ENCODE peak calls at places on chromosomes 1 and 21, in seven cellular contexts. One of them, this sample, is unnamed.

GRCh38 chr21:34889537-34890257 is 159.4 kb downstream of the RUNX1 start:
- DNase-seq in K562: peak; percentile 90
- DNase-seq in HepG2: peak; percentile 50
- DNase-seq in GM12878: no peak
- DNase-seq in H1: no peak
- DNase-seq in IMR-90: peak; percentile 77
- DNase-seq in A549: peak; percentile 52
- DNase-seq in this sample: peak; percentile 90

GRCh38 chr1:22376976-22377375 is 74.7 kb upstream of the ZBTB40 start:
- DNase-seq in IMR-90: no peak
- DNase-seq in HepG2: no peak
- DNase-seq in GM12878: no peak
- DNase-seq in K562: no peak
- DNase-seq in A549: no peak
- DNase-seq in H1: no peak
- DNase-seq in this sample: no peak

GRCh38 chr1:227885648-227886502 is 61.9 kb downstream of the WNT9A start:
- DNase-seq in IMR-90: peak; percentile 29
- DNase-seq in H1: no peak
- DNase-seq in GM12878: no peak
- DNase-seq in HepG2: no peak
- DNase-seq in K562: peak; percentile 76
- DNase-seq in A549: peak; percentile 60
- DNase-seq in this sample: peak; percentile 22

GRCh38 chr1:88276158-88276557 is 407.9 kb upstream of the PKN2 start:
- DNase-seq in IMR-90: peak; percentile 56
- DNase-seq in A549: peak; percentile 1
- DNase-seq in GM12878: no peak
- DNase-seq in HepG2: no peak
- DNase-seq in H1: no peak
- DNase-seq in K562: no peak
- DNase-seq in this sample: no peak

GRCh38 chr1:109643385-109644230 is 12.3 kb upstream of the GSTM4 start:
- DNase-seq in GM12878: no peak
- DNase-seq in K562: peak; percentile 85
- DNase-seq in IMR-90: peak; percentile 65
- DNase-seq in H1: peak; percentile 74
- DNase-seq in HepG2: peak; percentile 67
- DNase-seq in A549: peak; percentile 59
- DNase-seq in this sample: peak; percentile 49

GRCh38 chr1:182259229-182259872 is 132.2 kb downstream of the GLUL start:
- DNase-seq in IMR-90: no peak
- DNase-seq in H1: no peak
- DNase-seq in GM12878: peak; percentile 66
- DNase-seq in HepG2: no peak
- DNase-seq in A549: no peak
- DNase-seq in K562: peak; percentile 79
- DNase-seq in this sample: no peak

GRCh38 chr1:213724640-213725536 is 262.9 kb upstream of the PROX1 start:
- DNase-seq in K562: no peak
- DNase-seq in IMR-90: no peak
- DNase-seq in HepG2: peak; percentile 31
- DNase-seq in A549: no peak
- DNase-seq in H1: no peak
- DNase-seq in GM12878: no peak
- DNase-seq in this sample: no peak

GRCh38 chr1:219938706-219939105 is 10.3 kb upstream of the SLC30A10 start:
- DNase-seq in GM12878: no peak
- DNase-seq in K562: peak; percentile 68
- DNase-seq in IMR-90: peak; percentile 51
- DNase-seq in A549: no peak
- DNase-seq in H1: no peak
- DNase-seq in HepG2: no peak
- DNase-seq in this sample: no peak

DNA sequence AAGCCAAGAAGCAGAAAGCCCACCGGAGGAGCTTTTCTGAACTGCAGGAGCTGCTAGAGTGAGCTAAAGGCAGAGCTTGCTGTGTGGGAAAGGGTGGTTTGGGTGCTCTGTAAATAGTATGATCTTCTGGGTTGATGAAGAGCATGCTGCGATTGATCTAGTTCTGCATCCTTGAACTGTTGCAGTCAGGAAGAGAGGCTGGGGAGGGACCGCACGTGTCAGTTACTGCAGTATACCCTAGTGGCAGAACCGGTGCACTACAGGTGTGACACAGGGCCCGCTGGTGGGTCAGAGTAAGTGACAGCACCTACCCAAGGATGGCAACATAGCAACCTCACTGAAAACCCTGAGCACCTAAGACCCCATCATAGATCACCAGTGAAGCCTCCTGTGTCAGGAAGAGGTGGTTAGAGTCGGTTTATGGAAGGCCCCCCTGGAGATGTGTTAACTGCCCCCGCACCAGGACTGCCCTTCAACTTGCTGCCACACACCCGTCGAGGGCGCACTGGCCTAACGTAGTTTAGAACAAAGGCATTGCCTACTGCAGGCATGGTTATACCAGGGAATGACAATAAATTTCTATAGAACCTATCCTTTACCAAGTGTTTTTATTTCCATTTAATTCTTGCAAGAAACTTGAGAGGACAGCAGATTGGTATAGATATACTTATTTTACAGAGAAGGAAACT is 146.0 kb upstream of the KIAA0040 start:
- DNase-seq in HepG2: peak; percentile 3
- DNase-seq in GM12878: no peak
- DNase-seq in K562: peak; percentile 61
- DNase-seq in A549: peak; percentile 15
- DNase-seq in IMR-90: no peak
- DNase-seq in H1: peak; percentile 29
- DNase-seq in this sample: peak; percentile 41
- TF ChIP-seq RFX5 in HepG2: no peak
- TF ChIP-seq RFX5 in GM12878: no peak
- TF ChIP-seq RFX5 in K562: no peak
- TF ChIP-seq RFX5 in A549: no peak
- TF ChIP-seq RFX5 in IMR-90: no peak
- TF ChIP-seq RFX5 in H1: no peak
- TF ChIP-seq RFX5 in this sample: no peak

GRCh38 chr21:36501589-36501892 is 21.6 kb upstream of the CLDN14 start:
- DNase-seq in K562: no peak
- DNase-seq in GM12878: no peak
- DNase-seq in HepG2: no peak
- DNase-seq in A549: no peak
- DNase-seq in H1: no peak
- DNase-seq in IMR-90: no peak
- DNase-seq in this sample: no peak

GRCh38 chr21:36494557-36494956 is 14.6 kb upstream of the CLDN14 start:
- DNase-seq in GM12878: no peak
- DNase-seq in K562: no peak
- DNase-seq in HepG2: no peak
- DNase-seq in H1: no peak
- DNase-seq in A549: no peak
- DNase-seq in IMR-90: no peak
- DNase-seq in this sample: no peak

GRCh38 chr21:36504067-36505058 is 24.4 kb upstream of the CLDN14 start:
- DNase-seq in K562: peak; percentile 36
- DNase-seq in GM12878: no peak
- DNase-seq in HepG2: peak; percentile 27
- DNase-seq in H1: no peak
- DNase-seq in IMR-90: peak; percentile 68
- DNase-seq in A549: peak; percentile 5
- DNase-seq in this sample: peak; percentile 35

GRCh38 chr21:36502365-36502764 is 22.4 kb upstream of the CLDN14 start:
- DNase-seq in HepG2: no peak
- DNase-seq in H1: no peak
- DNase-seq in A549: no peak
- DNase-seq in K562: no peak
- DNase-seq in GM12878: no peak
- DNase-seq in IMR-90: no peak
- DNase-seq in this sample: no peak

DNA sequence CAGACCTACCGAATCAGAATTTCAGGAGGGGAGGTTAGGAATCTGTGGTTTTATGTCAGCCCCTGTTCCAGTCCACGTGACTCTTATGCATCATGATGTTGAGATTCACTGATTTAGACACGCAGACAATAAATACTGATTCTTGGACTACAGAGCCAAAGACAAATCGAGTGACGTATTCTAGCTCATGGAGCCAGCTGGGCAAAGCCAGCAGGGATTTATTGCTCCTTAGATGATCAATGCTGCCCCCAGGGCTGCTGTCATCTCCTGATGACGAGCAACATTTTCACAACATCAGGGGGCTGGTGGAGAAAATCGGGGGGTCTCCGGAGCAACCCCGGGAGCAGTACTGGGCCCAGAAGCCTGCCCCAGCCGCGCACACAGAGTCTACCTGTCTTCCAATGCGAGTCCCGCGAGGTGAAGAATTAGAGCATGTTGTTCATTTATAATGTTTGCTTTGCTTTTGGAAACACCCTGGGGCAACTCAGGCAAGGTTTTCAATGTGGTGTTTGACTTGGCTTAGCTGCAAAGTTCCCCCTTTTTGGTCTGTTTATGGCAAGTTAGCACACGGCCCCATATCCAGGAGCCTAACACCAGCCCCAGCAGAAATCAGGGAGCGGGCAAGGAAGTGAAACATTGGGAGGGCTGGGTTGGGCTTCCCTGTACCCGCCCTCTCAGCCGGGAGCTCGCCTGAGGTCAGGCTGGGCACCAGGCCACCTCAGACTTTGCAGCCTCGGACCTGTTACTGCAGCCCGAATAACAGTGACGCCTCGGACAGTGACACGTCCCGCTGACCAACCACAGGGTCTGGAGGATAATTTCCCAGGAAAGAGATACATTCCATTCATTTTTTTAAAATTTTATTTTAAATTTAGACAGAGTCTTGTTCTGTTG is 19.9 kb upstream of the CLDN14 start:
- DNase-seq in GM12878: no peak
- DNase-seq in HepG2: no peak
- DNase-seq in IMR-90: no peak
- DNase-seq in A549: no peak
- DNase-seq in K562: no peak
- DNase-seq in H1: no peak
- DNase-seq in this sample: no peak
- TF ChIP-seq RFX5 in GM12878: no peak
- TF ChIP-seq RFX5 in HepG2: no peak
- TF ChIP-seq RFX5 in IMR-90: no peak
- TF ChIP-seq RFX5 in A549: no peak
- TF ChIP-seq RFX5 in K562: no peak
- TF ChIP-seq RFX5 in H1: no peak
- TF ChIP-seq RFX5 in this sample: no peak

GRCh38 chr1:243482237-243483022 is 226.6 kb downstream of the SDCCAG8 start:
- DNase-seq in GM12878: no peak
- DNase-seq in H1: no peak
- DNase-seq in IMR-90: peak; percentile 49
- DNase-seq in HepG2: no peak
- DNase-seq in K562: no peak
- DNase-seq in A549: peak; percentile 53
- DNase-seq in this sample: peak; percentile 74

GRCh38 chr1:243481101-243481500 is 225.3 kb downstream of the SDCCAG8 start:
- DNase-seq in K562: no peak
- DNase-seq in GM12878: no peak
- DNase-seq in HepG2: no peak
- DNase-seq in IMR-90: no peak
- DNase-seq in A549: no peak
- DNase-seq in H1: no peak
- DNase-seq in this sample: no peak

GRCh38 chr1:243483952-243484351 is 228.1 kb downstream of the SDCCAG8 start:
- DNase-seq in A549: no peak
- DNase-seq in K562: no peak
- DNase-seq in HepG2: no peak
- DNase-seq in IMR-90: no peak
- DNase-seq in H1: no peak
- DNase-seq in GM12878: no peak
- DNase-seq in this sample: no peak

GRCh38 chr1:243487036-243487648 is 231.3 kb downstream of the SDCCAG8 start:
- DNase-seq in GM12878: no peak
- DNase-seq in K562: no peak
- DNase-seq in IMR-90: no peak
- DNase-seq in H1: no peak
- DNase-seq in A549: no peak
- DNase-seq in HepG2: no peak
- DNase-seq in this sample: no peak

DNA sequence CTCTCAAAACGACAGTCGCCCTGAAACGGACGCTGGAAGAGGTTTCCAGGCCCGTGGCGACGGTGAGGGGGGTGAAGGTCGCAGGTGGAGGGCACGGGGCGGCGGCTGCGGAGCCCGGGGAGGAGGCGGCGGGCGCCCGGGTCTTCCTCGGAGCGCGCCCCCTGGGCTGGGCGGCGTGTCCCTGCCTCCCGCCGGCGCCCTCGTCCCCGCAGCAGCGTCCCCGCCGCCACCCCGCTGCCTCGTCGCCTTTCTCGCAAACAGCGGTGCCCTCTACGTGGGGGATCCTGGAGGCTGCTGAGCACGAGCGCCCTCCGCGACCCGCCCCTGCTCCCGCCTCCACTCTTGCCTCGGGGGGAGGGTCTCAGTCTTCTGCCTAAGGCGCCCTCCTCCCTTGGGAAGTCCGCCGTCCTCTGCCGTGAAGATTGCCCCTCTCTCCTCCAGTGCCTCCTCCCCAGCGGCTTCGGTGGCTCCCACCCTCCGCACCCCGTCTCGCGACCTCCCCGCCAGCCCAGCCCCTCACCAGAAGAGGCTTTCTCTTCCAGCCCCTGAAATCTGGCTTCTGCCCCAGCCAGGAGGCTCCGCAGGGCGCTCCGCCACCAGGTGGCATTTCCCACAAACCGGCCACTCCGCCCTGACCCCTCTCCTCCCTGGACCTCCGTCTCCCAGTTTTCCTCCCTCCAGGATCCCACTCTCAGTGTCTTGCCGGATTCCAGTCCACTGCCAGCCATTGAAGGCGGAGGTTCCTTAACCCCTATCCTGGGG is 227.4 kb downstream of the SDCCAG8 start:
- DNase-seq in A549: no peak
- DNase-seq in GM12878: no peak
- DNase-seq in K562: no peak
- DNase-seq in HepG2: no peak
- DNase-seq in H1: no peak
- DNase-seq in IMR-90: no peak
- DNase-seq in this sample: peak; percentile 80
- TF ChIP-seq RFX5 in A549: no peak
- TF ChIP-seq RFX5 in GM12878: no peak
- TF ChIP-seq RFX5 in K562: no peak
- TF ChIP-seq RFX5 in HepG2: no peak
- TF ChIP-seq RFX5 in H1: no peak
- TF ChIP-seq RFX5 in IMR-90: no peak
- TF ChIP-seq RFX5 in this sample: no peak

GRCh38 chr1:91091812-91092211 is 70.0 kb upstream of the ZNF644 start:
- DNase-seq in GM12878: no peak
- DNase-seq in HepG2: peak; percentile 3
- DNase-seq in H1: no peak
- DNase-seq in IMR-90: no peak
- DNase-seq in K562: no peak
- DNase-seq in A549: no peak
- DNase-seq in this sample: no peak

GRCh38 chr1:91098299-91098901 is 76.6 kb upstream of the ZNF644 start:
- DNase-seq in IMR-90: no peak
- DNase-seq in K562: no peak
- DNase-seq in HepG2: no peak
- DNase-seq in GM12878: no peak
- DNase-seq in A549: no peak
- DNase-seq in H1: no peak
- DNase-seq in this sample: no peak

DNA sequence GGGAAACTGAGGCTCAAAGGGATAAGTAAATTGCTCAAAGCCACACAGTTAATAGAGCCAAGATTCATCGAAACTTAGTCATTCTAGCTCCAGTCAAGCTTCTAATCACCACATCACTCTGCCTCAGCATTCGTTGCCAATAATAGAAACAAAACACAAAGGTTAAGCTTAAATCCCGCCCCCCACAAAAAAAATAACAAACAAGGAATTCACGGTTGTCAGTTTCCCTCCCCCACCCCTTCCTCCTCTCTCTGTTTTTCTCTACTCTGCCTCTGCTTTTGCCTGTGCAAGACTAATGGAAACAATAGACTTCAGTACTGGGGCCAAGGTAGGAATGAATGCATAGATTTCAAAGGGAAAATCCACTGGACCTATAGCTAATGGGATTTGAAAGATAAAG is 70.7 kb upstream of the ZNF644 start:
- DNase-seq in A549: no peak
- DNase-seq in K562: no peak
- DNase-seq in H1: no peak
- DNase-seq in GM12878: no peak
- DNase-seq in HepG2: peak; percentile 63
- DNase-seq in IMR-90: no peak
- DNase-seq in this sample: no peak
- TF ChIP-seq RFX5 in A549: no peak
- TF ChIP-seq RFX5 in K562: no peak
- TF ChIP-seq RFX5 in H1: no peak
- TF ChIP-seq RFX5 in GM12878: no peak
- TF ChIP-seq RFX5 in HepG2: no peak
- TF ChIP-seq RFX5 in IMR-90: no peak
- TF ChIP-seq RFX5 in this sample: no peak